ENCODE peak calls at places on chromosomes 3 and 15, in nine cellular contexts. X, S, M, K, P, G, H, W and U are unnamed samples.

GRCh38 chr3:1773679-1774078 is 325.0 kb upstream of the CNTN4 start:
- DNase-seq in X (no peak), S (no peak), M (no peak), K (no peak), P (no peak), G (no peak), H (no peak), W (no peak), U (no peak)

GRCh38 chr15:33119263-33119662 is 75.3 kb downstream of the FMN1 start:
- DNase-seq in X (no peak), S (no peak), M (no peak), K (no peak), P (no peak), G (no peak), H (no peak), W (no peak), U (no peak)

GRCh38 chr3:183714622-183715021 is 17.0 kb downstream of the YEATS2 start:
- DNase-seq in X (no peak), S (no peak), M (no peak), K (peak; percentile 9), P (no peak), G (no peak), H (no peak), W (no peak), U (no peak)

GRCh38 chr3:59267021-59267420 is 217.2 kb upstream of the CFAP20DC start:
- DNase-seq in X (no peak), S (no peak), M (no peak), K (no peak), P (no peak), G (no peak), H (no peak), W (no peak), U (no peak)

GRCh38 chr3:71972031-71972430 is 187.1 kb upstream of the PROK2 start:
- DNase-seq in X (no peak), S (no peak), M (no peak), K (no peak), P (peak; percentile 60), G (no peak), H (no peak), W (no peak), U (no peak)

GRCh38 chr15:27492021-27492621 is 521.1 kb downstream of the GABRG3 start:
- DNase-seq in X (no peak), S (no peak), M (no peak), K (peak; percentile 91), P (no peak), G (no peak), H (no peak), W (no peak), U (no peak)

GRCh38 chr3:17811633-17812032 is 69.2 kb upstream of the TBC1D5 start:
- DNase-seq in X (no peak), S (no peak), M (no peak), K (no peak), P (no peak), G (no peak), H (no peak), W (no peak), U (no peak)

GRCh38 chr3:29763115-29763514 is 482.2 kb downstream of the RBMS3 start:
- DNase-seq in X (no peak), S (no peak), M (no peak), K (no peak), P (no peak), G (no peak), H (no peak), W (no peak), U (no peak)

GRCh38 chr3:11201246-11202024 is 47.1 kb downstream of the HRH1 start:
- DNase-seq in X (no peak), S (no peak), M (no peak), K (no peak), P (no peak), G (no peak), H (no peak), W (no peak), U (no peak)

GRCh38 chr15:99343836-99344551 is 92.7 kb downstream of the LRRC28 start:
- DNase-seq in X (no peak), S (no peak), M (no peak), K (peak; percentile 53), P (no peak), G (peak; percentile 13), H (no peak), W (no peak), U (no peak)

GRCh38 chr15:37148714-37149113 is 48.4 kb upstream of the MEIS2 start:
- DNase-seq in X (no peak), S (no peak), M (no peak), K (no peak), P (no peak), G (no peak), H (no peak), W (no peak), U (no peak)

GRCh38 chr15:101498731-101499480 is 9.4 kb upstream of the PCSK6 start:
- DNase-seq in X (no peak), S (no peak), M (no peak), K (no peak), P (no peak), G (no peak), H (no peak), W (no peak), U (no peak)

GRCh38 chr3:53788038-53788437 is 58.2 kb downstream of the CHDH start:
- DNase-seq in X (no peak), S (no peak), M (no peak), K (no peak), P (no peak), G (no peak), H (no peak), W (no peak), U (no peak)

GRCh38 chr15:22931784-22932536 is 48.2 kb downstream of the CYFIP1 start:
- DNase-seq in X (no peak), S (no peak), M (no peak), K (no peak), P (no peak), G (no peak), H (no peak), W (no peak), U (no peak)

GRCh38 chr3:187208159-187208558 is 10.9 kb downstream of the RTP1 start:
- DNase-seq in X (no peak), S (no peak), M (no peak), K (no peak), P (no peak), G (no peak), H (no peak), W (no peak), U (no peak)

GRCh38 chr3:108605491-108605890 is 16.0 kb downstream of the DZIP3 start:
- DNase-seq in X (no peak), S (no peak), M (no peak), K (no peak), P (no peak), G (no peak), H (no peak), W (no peak), U (no peak)

GRCh38 chr3:175432338-175433025 is 573.3 kb downstream of the NAALADL2 start:
- DNase-seq in X (no peak), S (no peak), M (no peak), K (no peak), P (no peak), G (no peak), H (no peak), W (peak; percentile 68), U (no peak)